ENCODE peak calls at places on chromosomes 11 and 22, in nine cellular contexts. U is heart right ventricle; B is activated CD4-positive, CD25-positive, alpha-beta regulatory T cell treated with anti-CD3 and anti-CD28 coated beads, Interleukin-2, amount 50 U/mL, for 72 hours; S is testis; K is occipital lobe; Z is nephron progenitor cell; Y is activated CD8-positive, alpha-beta memory T cell treated with anti-CD3 and anti-CD28 coated beads for 4 hours; M is HEK293T; A is activated naive CD8-positive, alpha-beta T cell treated with anti-CD3 and anti-CD28 coated beads for 36 hours. X is an unnamed sample.

GRCh38 chr22:22733881-22734373 is 89.5 kb downstream of the GGTLC2 start:
- DNase-seq in U (no peak), B (no peak), S (no peak), K (no peak), Z (no peak), Y (no peak), M (no peak), A (no peak), X (no peak)

GRCh38 chr11:127564803-127565202 is 564.2 kb upstream of the KIRREL3 start:
- DNase-seq in U (no peak), B (no peak), S (no peak), K (no peak), Z (no peak), Y (no peak), M (no peak), A (no peak), X (no peak)

GRCh38 chr11:73818838-73819237 is 31.2 kb downstream of the MRPL48 start:
- DNase-seq in U (no peak), B (no peak), S (no peak), K (no peak), Z (no peak), Y (no peak), M (no peak), A (no peak), X (no peak)

GRCh38 chr11:65316979-65317786 is 2.5 kb downstream of the CDC42EP2 start:
- DNase-seq in U (peak), B (no peak), S (peak), K (no peak), Z (peak), Y (no peak), M (no peak), A (no peak), X (no peak)

GRCh38 chr22:32761251-32761903 is 40.1 kb upstream of the TIMP3 start:
- DNase-seq in U (no peak), B (no peak), S (peak), K (no peak), Z (no peak), Y (no peak), M (no peak), A (no peak), X (no peak)

GRCh38 chr11:28838741-28839140 is 730.6 kb downstream of the METTL15 start:
- DNase-seq in U (no peak), B (no peak), S (no peak), K (no peak), Z (no peak), Y (no peak), M (no peak), A (no peak), X (no peak)

GRCh38 chr22:25696763-25697710 is 45.0 kb upstream of the MYO18B start:
- DNase-seq in U (no peak), B (no peak), S (no peak), K (no peak), Z (no peak), Y (no peak), M (no peak), A (no peak), X (no peak)

GRCh38 chr11:14259186-14259784 is 99.7 kb downstream of the RRAS2 start:
- DNase-seq in U (no peak), B (no peak), S (no peak), K (no peak), Z (no peak), Y (no peak), M (no peak), A (no peak), X (no peak)

GRCh38 chr11:3170756-3171670 is 5.9 kb upstream of the OSBPL5 start:
- DNase-seq in U (no peak), B (no peak), S (no peak), K (no peak), Z (no peak), Y (no peak), M (no peak), A (no peak), X (no peak)

GRCh38 chr11:96152623-96153022 is 190.4 kb downstream of the MAML2 start:
- DNase-seq in U (no peak), B (no peak), S (no peak), K (no peak), Z (no peak), Y (no peak), M (no peak), A (no peak), X (no peak)

GRCh38 chr11:119470316-119471266 is 47.6 kb upstream of the THY1 start:
- DNase-seq in U (no peak), B (no peak), S (peak), K (no peak), Z (no peak), Y (no peak), M (no peak), A (no peak), X (no peak)

GRCh38 chr22:21734540-21735197 is 925 bp downstream of the YPEL1 start:
- DNase-seq in U (no peak), B (no peak), S (no peak), K (no peak), Z (no peak), Y (no peak), M (no peak), A (peak), X (no peak)

GRCh38 chr11:33701831-33702230 is 1.2 kb upstream of the C11orf91 start:
- DNase-seq in U (no peak), B (no peak), S (peak), K (peak), Z (no peak), Y (no peak), M (no peak), A (no peak), X (no peak)

GRCh38 chr11:35083181-35084061 is 55.5 kb upstream of the CD44 start:
- DNase-seq in U (peak), B (no peak), S (peak), K (no peak), Z (no peak), Y (peak), M (no peak), A (peak), X (peak)

GRCh38 chr11:33634291-33634834 is 66.3 kb downstream of the C11orf91 start:
- DNase-seq in U (no peak), B (no peak), S (no peak), K (no peak), Z (no peak), Y (no peak), M (no peak), A (no peak), X (no peak)

GRCh38 chr11:73464347-73464746 is 88.1 kb downstream of the RELT start:
- DNase-seq in U (no peak), B (no peak), S (no peak), K (no peak), Z (no peak), Y (no peak), M (no peak), A (no peak), X (no peak)

GRCh38 chr22:35418726-35419125 is 18.8 kb downstream of the MCM5 start:
- DNase-seq in U (no peak), B (no peak), S (no peak), K (no peak), Z (no peak), Y (no peak), M (no peak), A (no peak), X (no peak)

GRCh38 chr11:119902656-119903181 is 173.7 kb upstream of the NECTIN1 start:
- DNase-seq in U (no peak), B (no peak), S (no peak), K (no peak), Z (no peak), Y (no peak), M (no peak), A (no peak), X (no peak)

GRCh38 chr11:28833670-28834069 is 725.5 kb downstream of the METTL15 start:
- DNase-seq in U (no peak), B (no peak), S (no peak), K (no peak), Z (no peak), Y (no peak), M (no peak), A (no peak), X (no peak)

GRCh38 chr11:35298369-35298768 is 121.0 kb downstream of the SLC1A2 start:
- DNase-seq in U (no peak), B (no peak), S (no peak), K (no peak), Z (no peak), Y (no peak), M (no peak), A (no peak), X (no peak)

GRCh38 chr22:29842740-29843139 is 4.7 kb upstream of the ASCC2 start:
- DNase-seq in U (no peak), B (no peak), S (no peak), K (peak), Z (no peak), Y (no peak), M (no peak), A (no peak), X (no peak)

GRCh38 chr11:110367571-110367970 is 62.2 kb upstream of the FDX1 start:
- DNase-seq in U (no peak), B (no peak), S (no peak), K (no peak), Z (no peak), Y (no peak), M (no peak), A (no peak), X (no peak)

GRCh38 chr11:16587670-16588069 is 150.8 kb upstream of the C11orf58 start:
- DNase-seq in U (no peak), B (no peak), S (no peak), K (no peak), Z (no peak), Y (no peak), M (no peak), A (no peak), X (no peak)